ENCODE peak calls at places on chromosome 3, in eight cellular contexts. J is esophagus squamous epithelium, L is progenitor cell of endocrine pancreas, Z is HFFc6, Q is cardiac muscle cell, E is BJ, O is GM12864, B is endothelial cell of umbilical vein. R is an unnamed sample.

GRCh38 chr3:4474683-4475490 is 7.8 kb upstream of the SUMF1 start:
- DNase-seq in B (peak), L (no peak), E (no peak), Z (peak), J (peak), Q (no peak), O (no peak), R (peak)

GRCh38 chr3:194300392-194300758 is 50.8 kb downstream of the CPN2 start:
- DNase-seq in J (no peak), Q (peak), E (no peak), Z (no peak), B (no peak), O (no peak), L (no peak), R (peak)

GRCh38 chr3:119600732-119601131 is 3.0 kb downstream of the PLA1A start:
- DNase-seq in J (no peak), O (peak), E (no peak), L (no peak), B (no peak), Q (peak), Z (no peak), R (no peak)

GRCh38 chr3:13348671-13349396 is 71.3 kb downstream of the NUP210 start:
- DNase-seq in Z (no peak), B (no peak), O (no peak), L (no peak), J (no peak), Q (no peak), E (no peak), R (no peak)

GRCh38 chr3:41158947-41159346 is 40.4 kb upstream of the CTNNB1 start:
- DNase-seq in E (no peak), Q (no peak), J (no peak), L (no peak), B (no peak), Z (no peak), O (no peak), R (no peak)

GRCh38 chr3:56022619-56023018 is 445.6 kb downstream of the ERC2 start:
- DNase-seq in O (no peak), Z (no peak), J (no peak), L (no peak), E (no peak), Q (no peak), B (no peak), R (no peak)

GRCh38 chr3:137926991-137927390 is 83.0 kb upstream of the CLDN18 start:
- DNase-seq in J (no peak), Q (no peak), Z (no peak), L (no peak), B (no peak), E (no peak), O (no peak), R (no peak)

GRCh38 chr3:73423133-73423532 is 201.6 kb downstream of the PDZRN3 start:
- DNase-seq in O (no peak), Q (no peak), J (no peak), Z (no peak), E (no peak), B (no peak), L (no peak), R (no peak)

GRCh38 chr3:23723930-23724329 is 81.8 kb upstream of the UBE2E1 start:
- DNase-seq in O (peak), B (no peak), L (no peak), Q (no peak), Z (no peak), J (no peak), E (no peak), R (no peak)

GRCh38 chr3:197508924-197509775 is 46.6 kb downstream of the BDH1 start:
- DNase-seq in E (no peak), O (no peak), L (no peak), B (no peak), J (no peak), Z (no peak), Q (no peak), R (no peak)

GRCh38 chr3:182704926-182705325 is 88.4 kb upstream of the ATP11B start:
- DNase-seq in E (no peak), J (no peak), Q (no peak), B (no peak), L (no peak), Z (no peak), O (no peak), R (no peak)

GRCh38 chr3:135419155-135419554 is 546.4 kb upstream of the PPP2R3A start:
- DNase-seq in B (no peak), J (no peak), Z (no peak), Q (no peak), O (no peak), E (no peak), L (no peak), R (no peak)

GRCh38 chr3:172716476-172716875 is 5.6 kb upstream of the NCEH1 start:
- DNase-seq in E (no peak), J (no peak), L (no peak), B (no peak), Q (no peak), O (no peak), Z (no peak), R (no peak)

GRCh38 chr3:172713316-172713715 is 2.4 kb upstream of the NCEH1 start:
- DNase-seq in Q (no peak), Z (no peak), E (no peak), O (no peak), B (no peak), L (no peak), J (no peak), R (peak)

GRCh38 chr3:172717493-172718088 is 6.7 kb upstream of the NCEH1 start:
- DNase-seq in B (no peak), O (no peak), Q (no peak), J (no peak), Z (no peak), L (no peak), E (no peak), R (no peak)
- TF ChIP-seq CTCF in B (peak), O (peak), Q (peak), J (peak), Z (peak), L (no peak), E (peak), R (peak)

DNA sequence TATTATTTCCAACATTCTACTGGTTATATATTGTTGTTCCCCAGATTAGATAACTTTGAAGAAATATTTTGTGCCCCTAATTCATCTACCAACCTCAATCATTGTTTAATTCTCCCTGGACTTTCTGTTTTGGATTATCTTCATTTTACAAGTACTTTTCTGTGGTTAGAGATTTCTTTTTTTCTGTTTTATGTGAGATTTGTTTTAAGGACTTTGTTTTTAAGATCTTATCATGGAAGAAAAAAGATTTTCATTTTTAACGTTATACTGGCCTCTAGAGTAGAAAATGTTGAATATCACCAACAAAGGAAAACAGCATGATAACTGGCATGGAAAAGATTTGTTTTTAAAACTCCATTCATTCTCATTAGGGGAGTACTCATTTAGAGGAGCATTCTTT is 210.9 kb upstream of the KCNMB2 start:
- DNase-seq in B (peak), E (peak), Q (no peak), Z (peak), O (no peak), J (no peak), L (no peak), R (peak)
- TF ChIP-seq CTCF in B (peak), E (peak), Q (peak), Z (peak), O (no peak), J (peak), L (peak), R (peak)

GRCh38 chr3:143951351-143951971 is 20.2 kb upstream of the DIPK2A start:
- DNase-seq in J (no peak), Z (peak), L (no peak), O (no peak), Q (peak), B (peak), E (no peak), R (peak)
- TF ChIP-seq CTCF in J (peak), Z (peak), L (peak), O (peak), Q (peak), B (peak), E (peak), R (peak)

GRCh38 chr3:107938128-107938527 is 152.7 kb downstream of the CD47 start:
- DNase-seq in J (no peak), Z (peak), L (no peak), O (no peak), B (peak), Q (peak), E (no peak), R (peak)
- TF ChIP-seq CTCF in J (peak), Z (peak), L (peak), O (peak), B (peak), Q (peak), E (peak), R (peak)

DNA sequence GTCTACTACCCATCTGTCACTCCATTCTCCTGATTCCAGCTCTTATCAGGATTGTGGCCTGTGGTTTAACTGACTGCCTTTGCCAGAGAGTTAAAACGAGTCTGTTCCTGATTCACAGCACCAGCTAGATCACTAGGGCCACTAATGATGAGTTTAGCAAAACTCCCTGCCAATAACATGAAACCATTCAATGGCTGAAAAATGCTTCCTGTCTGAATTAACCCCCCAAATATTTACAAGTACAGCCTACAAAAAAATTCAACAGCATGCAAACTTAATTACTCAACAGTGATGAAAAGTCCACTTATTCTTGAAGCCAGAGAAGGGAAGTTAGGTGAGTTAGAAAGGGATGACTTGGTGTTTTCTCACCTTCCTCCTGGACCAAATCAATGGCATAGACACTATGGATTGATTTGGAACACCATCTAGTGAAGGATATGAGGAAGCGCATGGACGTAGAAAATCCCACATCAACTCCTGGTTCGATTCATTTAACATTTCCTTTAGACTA is 141.4 kb downstream of the TGFBR2 start:
- DNase-seq in L (no peak), Q (peak), J (no peak), O (no peak), E (no peak), B (peak), Z (peak), R (peak)
- TF ChIP-seq CTCF in L (peak), Q (peak), J (peak), O (peak), E (peak), B (peak), Z (peak), R (peak)

GRCh38 chr3:176816937-176817336 is 380.3 kb downstream of the TBL1XR1 start:
- DNase-seq in L (no peak), E (no peak), J (no peak), O (no peak), Z (no peak), B (no peak), Q (no peak), R (no peak)

DNA sequence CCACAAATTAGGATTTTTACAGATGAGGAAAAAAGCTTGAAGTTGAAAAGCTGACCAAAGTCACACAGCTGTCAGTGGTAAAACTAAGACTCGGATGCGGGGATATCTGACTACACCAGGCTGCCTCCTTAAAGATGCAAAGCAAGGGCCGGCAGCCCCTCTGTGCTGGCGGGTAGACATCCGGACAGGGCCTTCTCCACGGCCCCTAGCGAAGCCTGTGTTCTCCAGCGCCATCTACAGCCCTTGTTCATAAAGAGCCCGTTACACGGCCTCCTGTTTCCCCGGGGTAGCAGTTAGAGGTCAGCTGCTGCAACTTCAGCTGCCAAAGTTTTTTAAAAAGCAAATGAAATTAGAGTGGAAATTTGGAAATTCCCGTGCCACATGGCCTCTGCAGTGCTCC is 383.0 kb downstream of the TBL1XR1 start:
- DNase-seq in J (no peak), L (peak), B (peak), Z (peak), Q (peak), O (no peak), E (no peak), R (peak)
- TF ChIP-seq CTCF in J (peak), L (peak), B (peak), Z (peak), Q (peak), O (peak), E (peak), R (peak)

DNA sequence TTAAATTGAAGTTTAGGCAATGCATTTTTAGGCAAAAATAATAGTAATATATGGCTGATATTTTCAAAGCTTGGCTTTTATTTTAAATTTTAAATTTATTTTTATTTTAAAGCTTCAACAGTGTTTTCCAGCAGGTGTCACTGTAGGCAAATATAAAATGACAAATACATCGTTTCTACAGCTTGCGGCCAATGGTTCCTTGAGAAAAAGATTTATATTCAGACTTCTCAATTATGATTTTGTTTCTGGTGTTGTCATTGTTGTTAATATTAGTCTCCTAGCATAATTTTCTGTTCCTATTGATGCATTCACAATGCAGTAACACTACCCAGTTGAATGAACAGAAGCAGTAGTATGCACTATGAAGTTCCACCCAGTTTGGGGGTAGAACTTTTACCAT is 220.7 kb upstream of the DNAJC19 start:
- DNase-seq in O (no peak), L (no peak), Z (peak), J (no peak), Q (peak), E (no peak), B (peak), R (peak)
- TF ChIP-seq CTCF in O (no peak), L (peak), Z (peak), J (peak), Q (peak), E (no peak), B (peak), R (peak)

DNA sequence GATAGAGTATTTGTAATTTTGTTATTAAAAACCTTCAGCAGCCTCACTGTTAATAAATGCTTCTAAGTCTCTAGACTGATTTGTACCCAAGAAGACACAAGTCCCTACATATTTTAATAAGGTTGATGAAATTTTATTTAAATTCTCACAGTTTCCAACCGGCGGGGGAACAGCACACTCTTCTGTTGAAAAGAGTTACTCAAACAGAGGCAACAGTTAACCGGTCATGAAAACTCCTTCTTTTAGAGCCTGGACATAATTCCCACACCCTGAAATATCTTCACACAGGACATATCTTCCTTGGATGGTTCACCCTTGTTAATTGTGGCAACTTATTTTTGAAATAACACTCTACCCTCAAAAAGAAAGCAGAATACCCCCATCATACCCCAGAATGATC is 278.8 kb downstream of the FOXP1 start:
- DNase-seq in Z (no peak), J (no peak), O (no peak), E (no peak), B (peak), L (no peak), Q (peak), R (peak)
- TF ChIP-seq CTCF in Z (peak), J (peak), O (no peak), E (no peak), B (peak), L (peak), Q (peak), R (peak)

R was measured in fibroblast of the aortic adventitia.